ENCODE peak calls at places on chromosomes 12 and 14, in six cellular contexts. R, M, B, U, A and L are unnamed samples.

GRCh38 chr12:12976366-12976765 is 23.7 kb downstream of the HEBP1 start:
- DNase-seq in R (no peak), M (no peak), B (peak), U (no peak), A (peak), L (peak)

GRCh38 chr12:121009744-121010143 is 6.5 kb downstream of the C12orf43 start:
- DNase-seq in R (peak), M (no peak), B (peak), U (no peak), A (no peak), L (peak)

GRCh38 chr12:21065845-21066244 is 65.1 kb upstream of the SLCO1B1 start:
- DNase-seq in R (no peak), M (no peak), B (peak), U (no peak), A (no peak), L (no peak)

GRCh38 chr12:75747572-75747995 is 236.2 kb upstream of the KRR1 start:
- DNase-seq in R (no peak), M (no peak), B (no peak), U (no peak), A (peak), L (no peak)

GRCh38 chr12:7678744-7679143 is 13.0 kb upstream of the APOBEC1 start:
- DNase-seq in R (no peak), M (no peak), B (no peak), U (no peak), A (no peak), L (no peak)

GRCh38 chr12:76186507-76186906 is 102.0 kb upstream of the NAP1L1 start:
- DNase-seq in R (no peak), M (no peak), B (no peak), U (no peak), A (no peak), L (no peak)

GRCh38 chr14:78530078-78530477 is 359.9 kb downstream of the NRXN3 start:
- DNase-seq in R (peak), M (peak), B (peak), U (no peak), A (no peak), L (peak)

GRCh38 chr12:3491938-3492867 is 1.2 kb downstream of the PRMT8 start:
- DNase-seq in R (peak), M (peak), B (peak), U (peak), A (peak), L (peak)

GRCh38 chr12:68319988-68320623 is 12.1 kb downstream of the MDM1 start:
- DNase-seq in R (peak), M (no peak), B (no peak), U (no peak), A (peak), L (peak)

GRCh38 chr14:76773956-76774355 is 12.7 kb downstream of the VASH1 start:
- DNase-seq in R (no peak), M (no peak), B (no peak), U (no peak), A (no peak), L (no peak)

GRCh38 chr14:79225815-79226214 is 985.5 kb downstream of the DIO2 start:
- DNase-seq in R (no peak), M (no peak), B (no peak), U (no peak), A (no peak), L (no peak)

GRCh38 chr12:119659289-119659897 is 8.5 kb upstream of the PRKAB1 start:
- DNase-seq in R (peak), M (peak), B (no peak), U (peak), A (no peak), L (no peak)

GRCh38 chr14:24368215-24368561 is 204 bp downstream of the NFATC4 start:
- DNase-seq in R (no peak), M (no peak), B (no peak), U (no peak), A (no peak), L (no peak)

GRCh38 chr14:72651715-72652114 is 242.2 kb downstream of the DPF3 start:
- DNase-seq in R (no peak), M (no peak), B (no peak), U (no peak), A (no peak), L (no peak)

GRCh38 chr12:123614531-123614930 is 12.6 kb downstream of the DDX55 start:
- DNase-seq in R (no peak), M (no peak), B (no peak), U (no peak), A (peak), L (no peak)

GRCh38 chr12:121326996-121327674 is 25.1 kb downstream of the ANAPC5 start:
- DNase-seq in R (no peak), M (no peak), B (no peak), U (no peak), A (no peak), L (no peak)

GRCh38 chr14:75690010-75690409 is 29.0 kb downstream of the TTLL5 start:
- DNase-seq in R (no peak), M (no peak), B (no peak), U (no peak), A (no peak), L (no peak)

GRCh38 chr14:71361335-71361734 is 454.1 kb downstream of the PCNX1 start:
- DNase-seq in R (no peak), M (no peak), B (no peak), U (no peak), A (no peak), L (peak)

GRCh38 chr12:108729612-108730336 is 1.5 kb downstream of the CORO1C start:
- DNase-seq in R (no peak), M (no peak), B (no peak), U (no peak), A (no peak), L (no peak)

GRCh38 chr14:37167151-37168047 is 5.0 kb downstream of the SLC25A21 start:
- DNase-seq in R (no peak), M (no peak), B (no peak), U (no peak), A (no peak), L (no peak)

GRCh38 chr14:72243309-72243708 is 311.1 kb downstream of the RGS6 start:
- DNase-seq in R (no peak), M (no peak), B (no peak), U (no peak), A (no peak), L (no peak)

GRCh38 chr12:109765493-109765810 is 51.8 kb downstream of the FAM222A start:
- DNase-seq in R (no peak), M (no peak), B (no peak), U (no peak), A (no peak), L (no peak)

GRCh38 chr12:86134571-86134970 is 121.6 kb downstream of the MGAT4C start:
- DNase-seq in R (no peak), M (no peak), B (no peak), U (no peak), A (no peak), L (no peak)

GRCh38 chr14:97833291-97833690 is 1036.1 kb downstream of the VRK1 start:
- DNase-seq in R (no peak), M (no peak), B (no peak), U (no peak), A (no peak), L (no peak)

GRCh38 chr12:106710143-106710893 is 64.2 kb upstream of the RIC8B start:
- DNase-seq in R (no peak), M (no peak), B (no peak), U (no peak), A (no peak), L (no peak)

GRCh38 chr14:93706360-93706955 is 81.8 kb downstream of the PRIMA1 start:
- DNase-seq in R (no peak), M (no peak), B (no peak), U (no peak), A (no peak), L (no peak)

GRCh38 chr12:47698055-47698454 is 7.8 kb downstream of the RPAP3 start:
- DNase-seq in R (no peak), M (no peak), B (no peak), U (no peak), A (no peak), L (no peak)

GRCh38 chr12:117518594-117519270 is 157.3 kb upstream of the NOS1 start:
- DNase-seq in R (peak), M (no peak), B (no peak), U (no peak), A (no peak), L (no peak)